ENCODE peak calls at places on chromosomes 12 and 14, in four cellular contexts. One of them, this sample, is unnamed.

GRCh38 chr14:90381011-90381790 is 15.6 kb upstream of the CALM1 start:
- DNase-seq in hippocampal formation: peak; percentile 65
- DNase-seq in stimulated activated CD4-positive, alpha-beta T cell treated with anti-CD3 and anti-CD28 coated beads, Interleukin-4, amount 100 ng/mL, for 48 hours: no peak
- DNase-seq in breast epithelium: no peak
- DNase-seq in this sample: no peak

GRCh38 chr12:6635375-6635855 is 344 bp downstream of the LPAR5 start:
- DNase-seq in hippocampal formation: no peak
- DNase-seq in stimulated activated CD4-positive, alpha-beta T cell treated with anti-CD3 and anti-CD28 coated beads, Interleukin-4, amount 100 ng/mL, for 48 hours: no peak
- DNase-seq in breast epithelium: no peak
- DNase-seq in this sample: no peak

GRCh38 chr12:75482636-75483035 is 2.1 kb downstream of the GLIPR1 start:
- DNase-seq in hippocampal formation: no peak
- DNase-seq in stimulated activated CD4-positive, alpha-beta T cell treated with anti-CD3 and anti-CD28 coated beads, Interleukin-4, amount 100 ng/mL, for 48 hours: no peak
- DNase-seq in breast epithelium: no peak
- DNase-seq in this sample: no peak

GRCh38 chr14:34051966-34052657 is 101.2 kb upstream of the EGLN3 start:
- DNase-seq in hippocampal formation: no peak
- DNase-seq in stimulated activated CD4-positive, alpha-beta T cell treated with anti-CD3 and anti-CD28 coated beads, Interleukin-4, amount 100 ng/mL, for 48 hours: no peak
- DNase-seq in breast epithelium: no peak
- DNase-seq in this sample: no peak

GRCh38 chr14:104371917-104372316 is 207.6 kb upstream of the C14orf180 start:
- DNase-seq in hippocampal formation: no peak
- DNase-seq in stimulated activated CD4-positive, alpha-beta T cell treated with anti-CD3 and anti-CD28 coated beads, Interleukin-4, amount 100 ng/mL, for 48 hours: no peak
- DNase-seq in breast epithelium: no peak
- DNase-seq in this sample: no peak

GRCh38 chr12:53572134-53572758 is 53.9 kb downstream of the ATF7 start:
- DNase-seq in hippocampal formation: no peak
- DNase-seq in stimulated activated CD4-positive, alpha-beta T cell treated with anti-CD3 and anti-CD28 coated beads, Interleukin-4, amount 100 ng/mL, for 48 hours: no peak
- DNase-seq in breast epithelium: no peak
- DNase-seq in this sample: no peak

GRCh38 chr12:48442191-48442828 is 30.0 kb upstream of the ANP32D start:
- DNase-seq in hippocampal formation: no peak
- DNase-seq in stimulated activated CD4-positive, alpha-beta T cell treated with anti-CD3 and anti-CD28 coated beads, Interleukin-4, amount 100 ng/mL, for 48 hours: no peak
- DNase-seq in breast epithelium: no peak
- DNase-seq in this sample: no peak

GRCh38 chr14:74951443-74952194 is 3.8 kb downstream of the PGF start:
- DNase-seq in hippocampal formation: no peak
- DNase-seq in stimulated activated CD4-positive, alpha-beta T cell treated with anti-CD3 and anti-CD28 coated beads, Interleukin-4, amount 100 ng/mL, for 48 hours: no peak
- DNase-seq in breast epithelium: no peak
- DNase-seq in this sample: no peak

GRCh38 chr14:58541623-58542022 is 96.1 kb upstream of the DACT1 start:
- DNase-seq in hippocampal formation: no peak
- DNase-seq in stimulated activated CD4-positive, alpha-beta T cell treated with anti-CD3 and anti-CD28 coated beads, Interleukin-4, amount 100 ng/mL, for 48 hours: no peak
- DNase-seq in breast epithelium: no peak
- DNase-seq in this sample: no peak

GRCh38 chr12:52992699-52993557 is 13.3 kb upstream of the EIF4B start:
- DNase-seq in hippocampal formation: no peak
- DNase-seq in stimulated activated CD4-positive, alpha-beta T cell treated with anti-CD3 and anti-CD28 coated beads, Interleukin-4, amount 100 ng/mL, for 48 hours: no peak
- DNase-seq in breast epithelium: no peak
- DNase-seq in this sample: no peak

GRCh38 chr12:103933237-103933636 is 3.0 kb downstream of the HSP90B1 start:
- DNase-seq in hippocampal formation: no peak
- DNase-seq in stimulated activated CD4-positive, alpha-beta T cell treated with anti-CD3 and anti-CD28 coated beads, Interleukin-4, amount 100 ng/mL, for 48 hours: no peak
- DNase-seq in breast epithelium: no peak
- DNase-seq in this sample: no peak

GRCh38 chr12:122024132-122024785 is 2.6 kb downstream of the BCL7A start:
- DNase-seq in hippocampal formation: no peak
- DNase-seq in stimulated activated CD4-positive, alpha-beta T cell treated with anti-CD3 and anti-CD28 coated beads, Interleukin-4, amount 100 ng/mL, for 48 hours: no peak
- DNase-seq in breast epithelium: no peak
- DNase-seq in this sample: no peak

GRCh38 chr12:101862245-101862644 is 15.1 kb upstream of the DRAM1 start:
- DNase-seq in hippocampal formation: no peak
- DNase-seq in stimulated activated CD4-positive, alpha-beta T cell treated with anti-CD3 and anti-CD28 coated beads, Interleukin-4, amount 100 ng/mL, for 48 hours: no peak
- DNase-seq in breast epithelium: no peak
- DNase-seq in this sample: no peak

GRCh38 chr12:24864796-24865125 is 84.1 kb downstream of the BCAT1 start:
- DNase-seq in hippocampal formation: no peak
- DNase-seq in stimulated activated CD4-positive, alpha-beta T cell treated with anti-CD3 and anti-CD28 coated beads, Interleukin-4, amount 100 ng/mL, for 48 hours: no peak
- DNase-seq in breast epithelium: no peak
- DNase-seq in this sample: peak; percentile 20

GRCh38 chr14:75837151-75837787 is 144.5 kb downstream of the TGFB3 start:
- DNase-seq in hippocampal formation: no peak
- DNase-seq in stimulated activated CD4-positive, alpha-beta T cell treated with anti-CD3 and anti-CD28 coated beads, Interleukin-4, amount 100 ng/mL, for 48 hours: no peak
- DNase-seq in breast epithelium: no peak
- DNase-seq in this sample: no peak

GRCh38 chr12:51395283-51396230 is 4.4 kb upstream of the GALNT6 start:
- DNase-seq in hippocampal formation: no peak
- DNase-seq in stimulated activated CD4-positive, alpha-beta T cell treated with anti-CD3 and anti-CD28 coated beads, Interleukin-4, amount 100 ng/mL, for 48 hours: no peak
- DNase-seq in breast epithelium: no peak
- DNase-seq in this sample: no peak

GRCh38 chr14:90721619-90722305 is 94.5 kb downstream of the TTC7B start:
- DNase-seq in hippocampal formation: no peak
- DNase-seq in stimulated activated CD4-positive, alpha-beta T cell treated with anti-CD3 and anti-CD28 coated beads, Interleukin-4, amount 100 ng/mL, for 48 hours: no peak
- DNase-seq in breast epithelium: no peak
- DNase-seq in this sample: no peak

GRCh38 chr12:115752151-115752550 is 525.3 kb downstream of the MED13L start:
- DNase-seq in hippocampal formation: no peak
- DNase-seq in stimulated activated CD4-positive, alpha-beta T cell treated with anti-CD3 and anti-CD28 coated beads, Interleukin-4, amount 100 ng/mL, for 48 hours: no peak
- DNase-seq in breast epithelium: no peak
- DNase-seq in this sample: no peak

GRCh38 chr14:22510527-22511110 is 78.4 kb downstream of the DAD1 start:
- DNase-seq in hippocampal formation: no peak
- DNase-seq in stimulated activated CD4-positive, alpha-beta T cell treated with anti-CD3 and anti-CD28 coated beads, Interleukin-4, amount 100 ng/mL, for 48 hours: no peak
- DNase-seq in breast epithelium: no peak
- DNase-seq in this sample: no peak

GRCh38 chr14:80212025-80212402 is 710 bp upstream of the DIO2 start:
- DNase-seq in hippocampal formation: no peak
- DNase-seq in stimulated activated CD4-positive, alpha-beta T cell treated with anti-CD3 and anti-CD28 coated beads, Interleukin-4, amount 100 ng/mL, for 48 hours: no peak
- DNase-seq in breast epithelium: no peak
- DNase-seq in this sample: no peak

GRCh38 chr14:46377305-46377704 is 274.3 kb downstream of the RPL10L start:
- DNase-seq in hippocampal formation: no peak
- DNase-seq in stimulated activated CD4-positive, alpha-beta T cell treated with anti-CD3 and anti-CD28 coated beads, Interleukin-4, amount 100 ng/mL, for 48 hours: no peak
- DNase-seq in breast epithelium: no peak
- DNase-seq in this sample: no peak